ENCODE peak calls at places on chromosomes 2 and 18, in seven cellular contexts. One of them, this sample, is unnamed. For H3K4me1, the result is how much of the 10 kb centered on the place peaks cover.

GRCh38 chr2:72936669-72937355 is 19.5 kb downstream of the EMX1 start:
- DNase-seq in SK-N-SH: no peak
- DNase-seq in HCT116: no peak
- DNase-seq in H1: no peak
- DNase-seq in HepG2: no peak
- DNase-seq in GM12878: no peak
- DNase-seq in K562: no peak
- DNase-seq in this sample: no peak

GRCh38 chr2:113136828-113137775 is 9.7 kb downstream of the IL1RN start:
- DNase-seq in K562: peak
- DNase-seq in GM12878: no peak
- DNase-seq in SK-N-SH: peak
- DNase-seq in HCT116: no peak
- DNase-seq in HepG2: peak
- DNase-seq in H1: no peak
- DNase-seq in this sample: no peak

GRCh38 chr2:206381881-206382280 is 61.5 kb upstream of the ADAM23 start:
- DNase-seq in K562: no peak
- DNase-seq in HCT116: no peak
- DNase-seq in SK-N-SH: no peak
- DNase-seq in GM12878: no peak
- DNase-seq in HepG2: no peak
- DNase-seq in H1: no peak
- DNase-seq in this sample: no peak

GRCh38 chr2:109736177-109736827 is 57.8 kb upstream of the RGPD5 start:
- DNase-seq in H1: no peak
- DNase-seq in HepG2: peak
- DNase-seq in GM12878: no peak
- DNase-seq in SK-N-SH: peak
- DNase-seq in K562: peak
- DNase-seq in HCT116: peak
- DNase-seq in this sample: peak

GRCh38 chr2:205539603-205540002 is 142.7 kb upstream of the NRP2 start:
- DNase-seq in GM12878: no peak
- DNase-seq in SK-N-SH: no peak
- DNase-seq in HCT116: peak
- DNase-seq in HepG2: peak
- DNase-seq in K562: peak
- DNase-seq in H1: no peak
- DNase-seq in this sample: peak

GRCh38 chr2:10534514-10535250 is 86.6 kb upstream of the ODC1 start:
- DNase-seq in HepG2: peak
- DNase-seq in SK-N-SH: no peak
- DNase-seq in GM12878: no peak
- DNase-seq in K562: peak
- DNase-seq in HCT116: no peak
- DNase-seq in H1: no peak
- DNase-seq in this sample: peak

GRCh38 chr2:201936817-201937216 is 96.8 kb upstream of the FZD7 start:
- DNase-seq in SK-N-SH: no peak
- DNase-seq in HCT116: no peak
- DNase-seq in K562: no peak
- DNase-seq in GM12878: no peak
- DNase-seq in H1: no peak
- DNase-seq in HepG2: peak
- DNase-seq in this sample: no peak

GRCh38 chr18:28999711-29000110 is 822.8 kb upstream of the CDH2 start:
- DNase-seq in HepG2: no peak
- DNase-seq in HCT116: no peak
- DNase-seq in GM12878: no peak
- DNase-seq in SK-N-SH: no peak
- DNase-seq in K562: no peak
- DNase-seq in H1: no peak
- DNase-seq in this sample: no peak

GRCh38 chr2:119064567-119064966 is 94.0 kb downstream of the C1QL2 start:
- DNase-seq in H1: no peak
- DNase-seq in GM12878: no peak
- DNase-seq in HCT116: no peak
- DNase-seq in HepG2: no peak
- DNase-seq in K562: no peak
- DNase-seq in SK-N-SH: no peak
- DNase-seq in this sample: no peak

GRCh38 chr2:153074207-153074606 is 355.8 kb downstream of the ARL6IP6 start:
- DNase-seq in K562: no peak
- DNase-seq in H1: no peak
- DNase-seq in HepG2: no peak
- DNase-seq in GM12878: no peak
- DNase-seq in SK-N-SH: no peak
- DNase-seq in HCT116: no peak
- DNase-seq in this sample: no peak

GRCh38 chr18:45874501-45875184 is 49.2 kb downstream of the SIGLEC15 start:
- DNase-seq in H1: no peak
- DNase-seq in SK-N-SH: no peak
- DNase-seq in HepG2: no peak
- DNase-seq in GM12878: peak
- DNase-seq in K562: peak
- DNase-seq in HCT116: no peak
- DNase-seq in this sample: no peak

GRCh38 chr2:224646242-224646846 is 61.2 kb upstream of the CUL3 start:
- DNase-seq in SK-N-SH: peak
- DNase-seq in GM12878: no peak
- DNase-seq in K562: peak
- DNase-seq in HepG2: peak
- DNase-seq in H1: no peak
- DNase-seq in HCT116: peak
- DNase-seq in this sample: peak

GRCh38 chr2:8634466-8635172 is 47.2 kb upstream of the ID2 start:
- DNase-seq in K562: no peak
- DNase-seq in H1: no peak
- DNase-seq in GM12878: no peak
- DNase-seq in HepG2: no peak
- DNase-seq in HCT116: no peak
- DNase-seq in SK-N-SH: no peak
- DNase-seq in this sample: no peak

GRCh38 chr2:175766880-175767279 is 235.2 kb downstream of the LNPK start:
- DNase-seq in SK-N-SH: no peak
- DNase-seq in K562: no peak
- DNase-seq in HepG2: peak
- DNase-seq in HCT116: no peak
- DNase-seq in H1: no peak
- DNase-seq in GM12878: no peak
- DNase-seq in this sample: peak

GRCh38 chr2:217418090-217418489 is 558.2 kb upstream of the TNP1 start:
- DNase-seq in K562: no peak
- DNase-seq in SK-N-SH: no peak
- DNase-seq in HCT116: no peak
- DNase-seq in H1: no peak
- DNase-seq in GM12878: no peak
- DNase-seq in HepG2: no peak
- DNase-seq in this sample: no peak

GRCh38 chr2:107785756-107786155 is 40.9 kb upstream of the RGPD4 start:
- DNase-seq in H1: no peak
- DNase-seq in HCT116: no peak
- DNase-seq in SK-N-SH: no peak
- DNase-seq in GM12878: no peak
- DNase-seq in HepG2: no peak
- DNase-seq in K562: no peak
- DNase-seq in this sample: no peak

GRCh38 chr2:73101626-73102256 is 11.0 kb downstream of the RAB11FIP5 start:
- DNase-seq in GM12878: no peak
- DNase-seq in K562: no peak
- DNase-seq in H1: no peak
- DNase-seq in SK-N-SH: no peak
- DNase-seq in HCT116: no peak
- DNase-seq in HepG2: no peak
- DNase-seq in this sample: no peak

GRCh38 chr2:239763433-239764097 is 261.6 kb downstream of the NDUFA10 start:
- DNase-seq in K562: no peak
- DNase-seq in SK-N-SH: no peak
- DNase-seq in H1: no peak
- DNase-seq in HCT116: no peak
- DNase-seq in HepG2: no peak
- DNase-seq in GM12878: no peak
- DNase-seq in this sample: no peak

GRCh38 chr2:25590921-25591505 is 82.4 kb downstream of the DTNB start:
- DNase-seq in HCT116: no peak
- DNase-seq in HepG2: no peak
- DNase-seq in SK-N-SH: no peak
- DNase-seq in H1: no peak
- DNase-seq in GM12878: no peak
- DNase-seq in K562: no peak
- DNase-seq in this sample: no peak

GRCh38 chr18:78579854-78580577 is 399.6 kb upstream of the SALL3 start:
- DNase-seq in HepG2: no peak
- DNase-seq in H1: no peak
- DNase-seq in GM12878: no peak
- DNase-seq in K562: no peak
- DNase-seq in SK-N-SH: no peak
- DNase-seq in HCT116: no peak
- DNase-seq in this sample: no peak
- TF ChIP-seq MAX in HepG2: no peak
- TF ChIP-seq MAX in H1: no peak
- TF ChIP-seq MAX in GM12878: no peak
- TF ChIP-seq MAX in K562: no peak
- TF ChIP-seq MAX in SK-N-SH: no peak
- TF ChIP-seq MAX in HCT116: no peak
- TF ChIP-seq MAX in this sample: no peak

DNA sequence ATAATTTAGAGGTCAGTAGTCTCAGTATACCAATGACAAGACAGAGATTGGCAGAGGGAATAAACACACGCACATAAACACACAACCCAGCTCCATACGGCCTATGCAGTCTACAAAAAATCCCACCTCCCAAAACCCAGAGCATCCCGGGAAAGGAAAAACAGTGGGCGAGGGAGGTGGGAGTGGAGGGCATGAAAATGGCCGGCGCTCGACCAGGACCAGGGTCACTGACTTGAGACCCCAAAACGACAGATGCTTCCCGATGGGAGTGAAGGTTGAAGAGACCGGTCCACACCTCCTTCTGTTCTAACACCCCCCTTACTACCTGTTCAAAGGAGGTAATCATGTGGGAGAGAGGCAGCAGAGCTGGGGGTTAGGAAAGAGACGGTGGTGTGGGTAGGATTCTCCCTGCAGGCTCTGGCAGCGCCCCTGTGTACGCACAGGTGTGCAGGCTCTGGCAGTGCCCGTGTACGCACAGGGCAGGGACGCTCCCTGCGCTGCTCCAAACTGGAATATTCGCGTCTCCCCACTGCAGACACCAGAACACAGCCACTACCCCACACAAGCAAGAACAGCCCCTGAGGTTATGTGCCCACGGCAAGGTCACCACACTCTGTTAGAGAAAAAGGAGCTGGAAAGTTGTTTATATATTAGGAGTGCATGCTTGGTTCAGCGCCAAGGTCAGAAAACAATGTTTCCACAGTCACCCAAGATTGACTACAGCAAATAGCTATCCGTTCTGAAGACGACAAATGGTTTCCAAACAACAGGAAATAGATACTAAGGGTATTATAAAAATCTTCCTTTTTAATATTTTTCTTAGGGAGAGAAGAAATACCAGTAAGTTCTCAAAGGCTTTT is 67.9 kb downstream of the EIPR1 start:
- DNase-seq in HepG2: no peak
- DNase-seq in HCT116: no peak
- DNase-seq in K562: no peak
- DNase-seq in GM12878: no peak
- DNase-seq in H1: no peak
- DNase-seq in SK-N-SH: no peak
- DNase-seq in this sample: no peak
- TF ChIP-seq RAD21 in HepG2: no peak
- TF ChIP-seq RAD21 in HCT116: no peak
- TF ChIP-seq RAD21 in K562: no peak
- TF ChIP-seq RAD21 in GM12878: no peak
- TF ChIP-seq RAD21 in H1: no peak
- TF ChIP-seq RAD21 in SK-N-SH: no peak
- TF ChIP-seq RAD21 in this sample: no peak

GRCh38 chr2:237884681-237885080 is 25.3 kb downstream of the RAMP1 start:
- DNase-seq in GM12878: no peak
- DNase-seq in SK-N-SH: no peak
- DNase-seq in HCT116: no peak
- DNase-seq in HepG2: no peak
- DNase-seq in H1: no peak
- DNase-seq in K562: no peak
- DNase-seq in this sample: no peak

GRCh38 chr2:237883951-237884392 is 24.5 kb downstream of the RAMP1 start:
- DNase-seq in HepG2: no peak
- DNase-seq in H1: no peak
- DNase-seq in HCT116: no peak
- DNase-seq in K562: no peak
- DNase-seq in SK-N-SH: peak
- DNase-seq in GM12878: no peak
- DNase-seq in this sample: no peak

GRCh38 chr2:237885931-237886701 is 26.7 kb downstream of the RAMP1 start:
- DNase-seq in H1: no peak
- DNase-seq in SK-N-SH: peak
- DNase-seq in HepG2: no peak
- DNase-seq in HCT116: no peak
- DNase-seq in GM12878: no peak
- DNase-seq in K562: no peak
- DNase-seq in this sample: no peak

GRCh38 chr2:237886702-237887481 is 27.5 kb downstream of the RAMP1 start:
- DNase-seq in GM12878: no peak
- DNase-seq in HCT116: no peak
- DNase-seq in HepG2: no peak
- DNase-seq in H1: no peak
- DNase-seq in K562: no peak
- DNase-seq in SK-N-SH: peak
- DNase-seq in this sample: no peak

DNA sequence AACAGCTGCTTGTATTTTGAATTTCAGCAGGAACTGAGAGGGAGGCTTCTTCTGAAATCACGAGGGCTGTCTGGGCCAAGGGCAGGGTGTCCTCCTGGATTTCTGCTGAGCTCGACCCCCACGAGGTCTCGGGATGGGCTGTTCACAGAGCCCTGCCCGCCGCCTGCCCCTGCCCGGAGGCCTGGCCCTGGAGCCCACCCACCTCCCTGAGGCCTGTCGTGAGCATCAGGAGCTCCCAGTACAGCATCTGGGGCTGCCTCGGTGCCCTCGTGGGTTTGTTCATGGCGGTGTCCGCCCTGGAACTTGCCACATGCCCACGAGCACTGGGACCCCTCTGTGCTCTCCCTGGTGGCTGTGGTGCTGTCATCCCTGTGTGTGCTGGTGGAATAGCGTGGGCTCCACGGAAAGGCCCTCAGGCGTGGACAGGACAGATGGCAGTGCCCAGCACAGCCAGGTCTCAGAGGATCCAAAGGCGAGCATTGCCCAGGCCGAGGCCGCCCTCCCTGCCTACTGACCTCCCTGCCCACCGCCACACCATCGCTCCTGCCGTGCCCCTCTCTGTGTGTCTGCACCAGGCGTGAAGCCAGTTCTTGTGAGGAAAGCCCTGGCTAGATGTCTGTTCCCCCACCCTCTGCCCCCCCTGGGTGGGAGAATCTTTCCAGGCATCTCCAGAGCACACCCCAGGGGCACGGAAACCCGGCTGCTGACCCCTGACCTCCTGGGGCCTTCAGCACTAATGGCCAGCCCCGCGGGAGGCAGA is 25.9 kb downstream of the RAMP1 start:
- DNase-seq in GM12878: no peak
- DNase-seq in H1: no peak
- DNase-seq in HCT116: no peak
- DNase-seq in HepG2: no peak
- DNase-seq in K562: no peak
- DNase-seq in SK-N-SH: peak
- DNase-seq in this sample: no peak
- H3K4me1 ChIP-seq in GM12878: under half
- H3K4me1 ChIP-seq in H1: under half
- H3K4me1 ChIP-seq in HCT116: under half
- H3K4me1 ChIP-seq in HepG2: under half
- H3K4me1 ChIP-seq in K562: under half
- H3K4me1 ChIP-seq in SK-N-SH: under half
- H3K4me1 ChIP-seq in this sample: under half

GRCh38 chr18:48151421-48152095 is 221.1 kb upstream of the SMAD2 start:
- DNase-seq in H1: no peak
- DNase-seq in SK-N-SH: no peak
- DNase-seq in HepG2: no peak
- DNase-seq in K562: no peak
- DNase-seq in HCT116: no peak
- DNase-seq in GM12878: no peak
- DNase-seq in this sample: no peak
- TF ChIP-seq MAX in H1: no peak
- TF ChIP-seq MAX in SK-N-SH: no peak
- TF ChIP-seq MAX in HepG2: no peak
- TF ChIP-seq MAX in K562: no peak
- TF ChIP-seq MAX in HCT116: no peak
- TF ChIP-seq MAX in GM12878: no peak
- TF ChIP-seq MAX in this sample: no peak

This sample was measured in A549.